ENCODE peak calls at places on chromosomes 4 and X, in six cellular contexts. One of them, this sample, is unnamed.

GRCh38 chr4:151990201-151990600 is 229.4 kb upstream of the GATB start:
- DNase-seq in stimulated activated naive B cell treated with anti-CD40 and anti-IgM and Interleukin-4, amounts not matched to agents 10 μg/mL and 1 μg/mL and 100 μg/mL, for 72 hours: no peak
- DNase-seq in natural killer cell treated with Interleukin-12 subunit alpha and Interleukin-12 subunit beta and Interleukin-15 and Interleukin-18, amount 100 ng/mL, for 72 hours: no peak
- DNase-seq in AG04450: no peak
- DNase-seq in LHCN-M2: peak; percentile 72
- DNase-seq in pancreas: no peak
- DNase-seq in this sample: no peak

GRCh38 chr4:133865606-133866327 is 335.8 kb downstream of the PABPC4L start:
- DNase-seq in stimulated activated naive B cell treated with anti-CD40 and anti-IgM and Interleukin-4, amounts not matched to agents 10 μg/mL and 1 μg/mL and 100 μg/mL, for 72 hours: no peak
- DNase-seq in natural killer cell treated with Interleukin-12 subunit alpha and Interleukin-12 subunit beta and Interleukin-15 and Interleukin-18, amount 100 ng/mL, for 72 hours: no peak
- DNase-seq in AG04450: peak; percentile 91
- DNase-seq in LHCN-M2: peak; percentile 99
- DNase-seq in pancreas: no peak
- DNase-seq in this sample: no peak

GRCh38 chr4:76312457-76312856 is 5.9 kb downstream of the STBD1 start:
- DNase-seq in stimulated activated naive B cell treated with anti-CD40 and anti-IgM and Interleukin-4, amounts not matched to agents 10 μg/mL and 1 μg/mL and 100 μg/mL, for 72 hours: no peak
- DNase-seq in natural killer cell treated with Interleukin-12 subunit alpha and Interleukin-12 subunit beta and Interleukin-15 and Interleukin-18, amount 100 ng/mL, for 72 hours: no peak
- DNase-seq in AG04450: no peak
- DNase-seq in LHCN-M2: no peak
- DNase-seq in pancreas: no peak
- DNase-seq in this sample: no peak

GRCh38 chr4:8061145-8061544 is 97.5 kb downstream of the ABLIM2 start:
- DNase-seq in stimulated activated naive B cell treated with anti-CD40 and anti-IgM and Interleukin-4, amounts not matched to agents 10 μg/mL and 1 μg/mL and 100 μg/mL, for 72 hours: no peak
- DNase-seq in natural killer cell treated with Interleukin-12 subunit alpha and Interleukin-12 subunit beta and Interleukin-15 and Interleukin-18, amount 100 ng/mL, for 72 hours: no peak
- DNase-seq in AG04450: no peak
- DNase-seq in LHCN-M2: no peak
- DNase-seq in pancreas: no peak
- DNase-seq in this sample: no peak

GRCh38 chrX:68508799-68509198 is 9.9 kb downstream of the YIPF6 start:
- DNase-seq in stimulated activated naive B cell treated with anti-CD40 and anti-IgM and Interleukin-4, amounts not matched to agents 10 μg/mL and 1 μg/mL and 100 μg/mL, for 72 hours: no peak
- DNase-seq in natural killer cell treated with Interleukin-12 subunit alpha and Interleukin-12 subunit beta and Interleukin-15 and Interleukin-18, amount 100 ng/mL, for 72 hours: no peak
- DNase-seq in AG04450: no peak
- DNase-seq in LHCN-M2: peak; percentile 26
- DNase-seq in pancreas: no peak
- DNase-seq in this sample: no peak

GRCh38 chr4:137755033-137755471 is 222.8 kb upstream of the PCDH18 start:
- DNase-seq in stimulated activated naive B cell treated with anti-CD40 and anti-IgM and Interleukin-4, amounts not matched to agents 10 μg/mL and 1 μg/mL and 100 μg/mL, for 72 hours: no peak
- DNase-seq in natural killer cell treated with Interleukin-12 subunit alpha and Interleukin-12 subunit beta and Interleukin-15 and Interleukin-18, amount 100 ng/mL, for 72 hours: no peak
- DNase-seq in AG04450: peak; percentile 10
- DNase-seq in LHCN-M2: peak; percentile 16
- DNase-seq in pancreas: no peak
- DNase-seq in this sample: no peak

GRCh38 chrX:118975831-118976598 is 1.6 kb downstream of the LONRF3 start:
- DNase-seq in stimulated activated naive B cell treated with anti-CD40 and anti-IgM and Interleukin-4, amounts not matched to agents 10 μg/mL and 1 μg/mL and 100 μg/mL, for 72 hours: peak; percentile 28
- DNase-seq in natural killer cell treated with Interleukin-12 subunit alpha and Interleukin-12 subunit beta and Interleukin-15 and Interleukin-18, amount 100 ng/mL, for 72 hours: peak; percentile 88
- DNase-seq in AG04450: no peak
- DNase-seq in LHCN-M2: peak; percentile 11
- DNase-seq in pancreas: peak; percentile 73
- DNase-seq in this sample: peak; percentile 60

GRCh38 chr4:74395633-74396032 is 30.7 kb downstream of the EREG start:
- DNase-seq in stimulated activated naive B cell treated with anti-CD40 and anti-IgM and Interleukin-4, amounts not matched to agents 10 μg/mL and 1 μg/mL and 100 μg/mL, for 72 hours: no peak
- DNase-seq in natural killer cell treated with Interleukin-12 subunit alpha and Interleukin-12 subunit beta and Interleukin-15 and Interleukin-18, amount 100 ng/mL, for 72 hours: no peak
- DNase-seq in AG04450: no peak
- DNase-seq in LHCN-M2: peak; percentile 35
- DNase-seq in pancreas: no peak
- DNase-seq in this sample: peak; percentile 35

GRCh38 chr4:139540161-139540560 is 15.9 kb downstream of the SETD7 start:
- DNase-seq in stimulated activated naive B cell treated with anti-CD40 and anti-IgM and Interleukin-4, amounts not matched to agents 10 μg/mL and 1 μg/mL and 100 μg/mL, for 72 hours: no peak
- DNase-seq in natural killer cell treated with Interleukin-12 subunit alpha and Interleukin-12 subunit beta and Interleukin-15 and Interleukin-18, amount 100 ng/mL, for 72 hours: no peak
- DNase-seq in AG04450: no peak
- DNase-seq in LHCN-M2: no peak
- DNase-seq in pancreas: no peak
- DNase-seq in this sample: no peak

GRCh38 chr4:126358041-126358440 is 1043.3 kb downstream of the FAT4 start:
- DNase-seq in stimulated activated naive B cell treated with anti-CD40 and anti-IgM and Interleukin-4, amounts not matched to agents 10 μg/mL and 1 μg/mL and 100 μg/mL, for 72 hours: no peak
- DNase-seq in natural killer cell treated with Interleukin-12 subunit alpha and Interleukin-12 subunit beta and Interleukin-15 and Interleukin-18, amount 100 ng/mL, for 72 hours: no peak
- DNase-seq in AG04450: no peak
- DNase-seq in LHCN-M2: no peak
- DNase-seq in pancreas: no peak
- DNase-seq in this sample: no peak

GRCh38 chr4:139550724-139551429 is 5.1 kb downstream of the SETD7 start:
- DNase-seq in stimulated activated naive B cell treated with anti-CD40 and anti-IgM and Interleukin-4, amounts not matched to agents 10 μg/mL and 1 μg/mL and 100 μg/mL, for 72 hours: no peak
- DNase-seq in natural killer cell treated with Interleukin-12 subunit alpha and Interleukin-12 subunit beta and Interleukin-15 and Interleukin-18, amount 100 ng/mL, for 72 hours: no peak
- DNase-seq in AG04450: no peak
- DNase-seq in LHCN-M2: no peak
- DNase-seq in pancreas: peak; percentile 33
- DNase-seq in this sample: no peak

GRCh38 chrX:24963823-24964222 is 51.9 kb downstream of the ARX start:
- DNase-seq in stimulated activated naive B cell treated with anti-CD40 and anti-IgM and Interleukin-4, amounts not matched to agents 10 μg/mL and 1 μg/mL and 100 μg/mL, for 72 hours: no peak
- DNase-seq in natural killer cell treated with Interleukin-12 subunit alpha and Interleukin-12 subunit beta and Interleukin-15 and Interleukin-18, amount 100 ng/mL, for 72 hours: no peak
- DNase-seq in AG04450: no peak
- DNase-seq in LHCN-M2: peak; percentile 29
- DNase-seq in pancreas: no peak
- DNase-seq in this sample: no peak

GRCh38 chr4:33837043-33837442 is 2407.3 kb downstream of the ARAP2 start:
- DNase-seq in stimulated activated naive B cell treated with anti-CD40 and anti-IgM and Interleukin-4, amounts not matched to agents 10 μg/mL and 1 μg/mL and 100 μg/mL, for 72 hours: no peak
- DNase-seq in natural killer cell treated with Interleukin-12 subunit alpha and Interleukin-12 subunit beta and Interleukin-15 and Interleukin-18, amount 100 ng/mL, for 72 hours: no peak
- DNase-seq in AG04450: peak; percentile 29
- DNase-seq in LHCN-M2: peak; percentile 92
- DNase-seq in pancreas: no peak
- DNase-seq in this sample: no peak

GRCh38 chr4:3384771-3385701 is 56.7 kb upstream of the HGFAC start:
- DNase-seq in stimulated activated naive B cell treated with anti-CD40 and anti-IgM and Interleukin-4, amounts not matched to agents 10 μg/mL and 1 μg/mL and 100 μg/mL, for 72 hours: no peak
- DNase-seq in natural killer cell treated with Interleukin-12 subunit alpha and Interleukin-12 subunit beta and Interleukin-15 and Interleukin-18, amount 100 ng/mL, for 72 hours: no peak
- DNase-seq in AG04450: no peak
- DNase-seq in LHCN-M2: no peak
- DNase-seq in pancreas: peak; percentile 71
- DNase-seq in this sample: no peak

GRCh38 chr4:112431158-112431557 is 84.8 kb downstream of the NEUROG2 start:
- DNase-seq in stimulated activated naive B cell treated with anti-CD40 and anti-IgM and Interleukin-4, amounts not matched to agents 10 μg/mL and 1 μg/mL and 100 μg/mL, for 72 hours: no peak
- DNase-seq in natural killer cell treated with Interleukin-12 subunit alpha and Interleukin-12 subunit beta and Interleukin-15 and Interleukin-18, amount 100 ng/mL, for 72 hours: no peak
- DNase-seq in AG04450: no peak
- DNase-seq in LHCN-M2: no peak
- DNase-seq in pancreas: no peak
- DNase-seq in this sample: no peak

GRCh38 chr4:152073738-152074137 is 312.9 kb upstream of the GATB start:
- DNase-seq in stimulated activated naive B cell treated with anti-CD40 and anti-IgM and Interleukin-4, amounts not matched to agents 10 μg/mL and 1 μg/mL and 100 μg/mL, for 72 hours: no peak
- DNase-seq in natural killer cell treated with Interleukin-12 subunit alpha and Interleukin-12 subunit beta and Interleukin-15 and Interleukin-18, amount 100 ng/mL, for 72 hours: no peak
- DNase-seq in AG04450: no peak
- DNase-seq in LHCN-M2: peak; percentile 8
- DNase-seq in pancreas: no peak
- DNase-seq in this sample: no peak

GRCh38 chrX:56812515-56813105 is 83.6 kb downstream of the NBDY start:
- DNase-seq in stimulated activated naive B cell treated with anti-CD40 and anti-IgM and Interleukin-4, amounts not matched to agents 10 μg/mL and 1 μg/mL and 100 μg/mL, for 72 hours: no peak
- DNase-seq in natural killer cell treated with Interleukin-12 subunit alpha and Interleukin-12 subunit beta and Interleukin-15 and Interleukin-18, amount 100 ng/mL, for 72 hours: no peak
- DNase-seq in AG04450: no peak
- DNase-seq in LHCN-M2: peak; percentile 31
- DNase-seq in pancreas: no peak
- DNase-seq in this sample: no peak

GRCh38 chr4:25792200-25792791 is 70.5 kb downstream of the SEL1L3 start:
- DNase-seq in stimulated activated naive B cell treated with anti-CD40 and anti-IgM and Interleukin-4, amounts not matched to agents 10 μg/mL and 1 μg/mL and 100 μg/mL, for 72 hours: no peak
- DNase-seq in natural killer cell treated with Interleukin-12 subunit alpha and Interleukin-12 subunit beta and Interleukin-15 and Interleukin-18, amount 100 ng/mL, for 72 hours: no peak
- DNase-seq in AG04450: no peak
- DNase-seq in LHCN-M2: peak; percentile 26
- DNase-seq in pancreas: peak; percentile 67
- DNase-seq in this sample: peak; percentile 56

GRCh38 chr4:45741897-45742296 is 382.0 kb downstream of the GABRG1 start:
- DNase-seq in stimulated activated naive B cell treated with anti-CD40 and anti-IgM and Interleukin-4, amounts not matched to agents 10 μg/mL and 1 μg/mL and 100 μg/mL, for 72 hours: no peak
- DNase-seq in natural killer cell treated with Interleukin-12 subunit alpha and Interleukin-12 subunit beta and Interleukin-15 and Interleukin-18, amount 100 ng/mL, for 72 hours: no peak
- DNase-seq in AG04450: no peak
- DNase-seq in LHCN-M2: no peak
- DNase-seq in pancreas: no peak
- DNase-seq in this sample: no peak

GRCh38 chr4:1842993-1843448 is 12.9 kb downstream of the LETM1 start:
- DNase-seq in stimulated activated naive B cell treated with anti-CD40 and anti-IgM and Interleukin-4, amounts not matched to agents 10 μg/mL and 1 μg/mL and 100 μg/mL, for 72 hours: no peak
- DNase-seq in natural killer cell treated with Interleukin-12 subunit alpha and Interleukin-12 subunit beta and Interleukin-15 and Interleukin-18, amount 100 ng/mL, for 72 hours: no peak
- DNase-seq in AG04450: peak; percentile 68
- DNase-seq in LHCN-M2: peak; percentile 81
- DNase-seq in pancreas: no peak
- DNase-seq in this sample: no peak

GRCh38 chr4:129783596-129783995 is 687.6 kb downstream of the C4orf33 start:
- DNase-seq in stimulated activated naive B cell treated with anti-CD40 and anti-IgM and Interleukin-4, amounts not matched to agents 10 μg/mL and 1 μg/mL and 100 μg/mL, for 72 hours: no peak
- DNase-seq in natural killer cell treated with Interleukin-12 subunit alpha and Interleukin-12 subunit beta and Interleukin-15 and Interleukin-18, amount 100 ng/mL, for 72 hours: no peak
- DNase-seq in AG04450: no peak
- DNase-seq in LHCN-M2: no peak
- DNase-seq in pancreas: no peak
- DNase-seq in this sample: no peak

GRCh38 chr4:63620271-63620670 is 789.0 kb downstream of the TECRL start:
- DNase-seq in stimulated activated naive B cell treated with anti-CD40 and anti-IgM and Interleukin-4, amounts not matched to agents 10 μg/mL and 1 μg/mL and 100 μg/mL, for 72 hours: no peak
- DNase-seq in natural killer cell treated with Interleukin-12 subunit alpha and Interleukin-12 subunit beta and Interleukin-15 and Interleukin-18, amount 100 ng/mL, for 72 hours: no peak
- DNase-seq in AG04450: no peak
- DNase-seq in LHCN-M2: no peak
- DNase-seq in pancreas: no peak
- DNase-seq in this sample: no peak

GRCh38 chrX:154607370-154607769 is 11.7 kb downstream of the CTAG1B start:
- DNase-seq in stimulated activated naive B cell treated with anti-CD40 and anti-IgM and Interleukin-4, amounts not matched to agents 10 μg/mL and 1 μg/mL and 100 μg/mL, for 72 hours: no peak
- DNase-seq in natural killer cell treated with Interleukin-12 subunit alpha and Interleukin-12 subunit beta and Interleukin-15 and Interleukin-18, amount 100 ng/mL, for 72 hours: no peak
- DNase-seq in AG04450: no peak
- DNase-seq in LHCN-M2: no peak
- DNase-seq in pancreas: no peak
- DNase-seq in this sample: no peak

GRCh38 chrX:75038925-75039324 is 113.7 kb upstream of the NEXMIF start:
- DNase-seq in stimulated activated naive B cell treated with anti-CD40 and anti-IgM and Interleukin-4, amounts not matched to agents 10 μg/mL and 1 μg/mL and 100 μg/mL, for 72 hours: no peak
- DNase-seq in natural killer cell treated with Interleukin-12 subunit alpha and Interleukin-12 subunit beta and Interleukin-15 and Interleukin-18, amount 100 ng/mL, for 72 hours: no peak
- DNase-seq in AG04450: no peak
- DNase-seq in LHCN-M2: peak; percentile 1
- DNase-seq in pancreas: no peak
- DNase-seq in this sample: peak; percentile 1

GRCh38 chrX:49209434-49210251 is 9.7 kb upstream of the SYP start:
- DNase-seq in stimulated activated naive B cell treated with anti-CD40 and anti-IgM and Interleukin-4, amounts not matched to agents 10 μg/mL and 1 μg/mL and 100 μg/mL, for 72 hours: no peak
- DNase-seq in natural killer cell treated with Interleukin-12 subunit alpha and Interleukin-12 subunit beta and Interleukin-15 and Interleukin-18, amount 100 ng/mL, for 72 hours: no peak
- DNase-seq in AG04450: no peak
- DNase-seq in LHCN-M2: no peak
- DNase-seq in pancreas: no peak
- DNase-seq in this sample: no peak

GRCh38 chr4:54625391-54625790 is 32.4 kb upstream of the KIT start:
- DNase-seq in stimulated activated naive B cell treated with anti-CD40 and anti-IgM and Interleukin-4, amounts not matched to agents 10 μg/mL and 1 μg/mL and 100 μg/mL, for 72 hours: no peak
- DNase-seq in natural killer cell treated with Interleukin-12 subunit alpha and Interleukin-12 subunit beta and Interleukin-15 and Interleukin-18, amount 100 ng/mL, for 72 hours: no peak
- DNase-seq in AG04450: no peak
- DNase-seq in LHCN-M2: no peak
- DNase-seq in pancreas: no peak
- DNase-seq in this sample: no peak

GRCh38 chr4:95045429-95045828 is 287.7 kb downstream of the BMPR1B start:
- DNase-seq in stimulated activated naive B cell treated with anti-CD40 and anti-IgM and Interleukin-4, amounts not matched to agents 10 μg/mL and 1 μg/mL and 100 μg/mL, for 72 hours: no peak
- DNase-seq in natural killer cell treated with Interleukin-12 subunit alpha and Interleukin-12 subunit beta and Interleukin-15 and Interleukin-18, amount 100 ng/mL, for 72 hours: no peak
- DNase-seq in AG04450: no peak
- DNase-seq in LHCN-M2: no peak
- DNase-seq in pancreas: no peak
- DNase-seq in this sample: no peak

GRCh38 chr4:74109116-74109791 is 10.3 kb upstream of the CXCL2 start:
- DNase-seq in stimulated activated naive B cell treated with anti-CD40 and anti-IgM and Interleukin-4, amounts not matched to agents 10 μg/mL and 1 μg/mL and 100 μg/mL, for 72 hours: no peak
- DNase-seq in natural killer cell treated with Interleukin-12 subunit alpha and Interleukin-12 subunit beta and Interleukin-15 and Interleukin-18, amount 100 ng/mL, for 72 hours: no peak
- DNase-seq in AG04450: peak; percentile 74
- DNase-seq in LHCN-M2: peak; percentile 96
- DNase-seq in pancreas: no peak
- DNase-seq in this sample: peak; percentile 42

GRCh38 chrX:15343075-15343476 is 7.8 kb upstream of the PIGA start:
- DNase-seq in stimulated activated naive B cell treated with anti-CD40 and anti-IgM and Interleukin-4, amounts not matched to agents 10 μg/mL and 1 μg/mL and 100 μg/mL, for 72 hours: no peak
- DNase-seq in natural killer cell treated with Interleukin-12 subunit alpha and Interleukin-12 subunit beta and Interleukin-15 and Interleukin-18, amount 100 ng/mL, for 72 hours: no peak
- DNase-seq in AG04450: no peak
- DNase-seq in LHCN-M2: peak; percentile 14
- DNase-seq in pancreas: no peak
- DNase-seq in this sample: no peak

This sample was measured in mucosa of descending colon.